ENCODE peak calls at places on chromosomes 5 and 9, in ten cellular contexts. S is sigmoid colon; I is HTR-8/SVneo; B is stimulated activated CD8-positive, alpha-beta memory T cell treated with anti-CD3 and anti-CD28 coated beads, Interleukin-15, amount 100 ng/mL, for 24 hours; N is M059J; M is HS-5; K is activated T-cell treated with anti-CD3 and anti-CD28 coated beads, Interleukin-2, amount 50 U/mL, for 72 hours; D is epithelial cell of esophagus; U is aorta; A is MCF 10A. R is an unnamed sample.

GRCh38 chr9:84694248-84694647 is 24.7 kb downstream of the NTRK2 start:
- DNase-seq in S (no peak), I (no peak), B (no peak), N (peak), M (no peak), K (no peak), D (no peak), U (no peak), A (no peak), R (no peak)

GRCh38 chr5:89733772-89734171 is 675.8 kb downstream of the CETN3 start:
- DNase-seq in S (no peak), I (no peak), B (no peak), N (no peak), M (no peak), K (no peak), D (no peak), U (no peak), A (no peak), R (no peak)

GRCh38 chr9:124349675-124350484 is 65.4 kb downstream of the PSMB7 start:
- DNase-seq in S (peak), I (no peak), B (no peak), N (no peak), M (no peak), K (no peak), D (no peak), U (peak), A (no peak), R (no peak)

GRCh38 chr5:168740821-168741213 is 161.6 kb upstream of the PANK3 start:
- DNase-seq in S (peak), I (no peak), B (no peak), N (no peak), M (no peak), K (no peak), D (no peak), U (peak), A (no peak), R (no peak)

GRCh38 chr5:12023614-12024241 is 119.5 kb upstream of the CTNND2 start:
- DNase-seq in S (no peak), I (peak), B (no peak), N (peak), M (peak), K (no peak), D (peak), U (no peak), A (peak), R (no peak)

GRCh38 chr5:100840364-100840763 is 62.7 kb downstream of the ST8SIA4 start:
- DNase-seq in S (no peak), I (no peak), B (no peak), N (peak), M (no peak), K (peak), D (peak), U (no peak), A (peak), R (peak)

GRCh38 chr9:134626576-134627416 is 14.8 kb upstream of the COL5A1 start:
- DNase-seq in S (peak), I (peak), B (no peak), N (peak), M (no peak), K (no peak), D (no peak), U (peak), A (peak), R (no peak)

GRCh38 chr5:41625571-41625970 is 115.2 kb upstream of the PLCXD3 start:
- DNase-seq in S (no peak), I (no peak), B (no peak), N (no peak), M (no peak), K (no peak), D (no peak), U (no peak), A (no peak), R (no peak)

GRCh38 chr9:107462691-107463090 is 26.9 kb downstream of the KLF4 start:
- DNase-seq in S (no peak), I (no peak), B (no peak), N (peak), M (peak), K (no peak), D (no peak), U (no peak), A (no peak), R (no peak)

GRCh38 chr5:132017316-132017715 is 5.9 kb upstream of the ACSL6 start:
- DNase-seq in S (no peak), I (no peak), B (no peak), N (no peak), M (no peak), K (no peak), D (no peak), U (no peak), A (no peak), R (no peak)

GRCh38 chr5:76790632-76791290 is 28.1 kb upstream of the F2RL1 start:
- DNase-seq in S (no peak), I (peak), B (no peak), N (peak), M (peak), K (peak), D (peak), U (peak), A (peak), R (no peak)

GRCh38 chr5:135219868-135220267 is 179.2 kb downstream of the MACROH2A1 start:
- DNase-seq in S (peak), I (no peak), B (no peak), N (no peak), M (no peak), K (no peak), D (no peak), U (no peak), A (no peak), R (no peak)

GRCh38 chr5:117761190-117761589 is 1186.6 kb upstream of the SEMA6A start:
- DNase-seq in S (no peak), I (no peak), B (no peak), N (no peak), M (no peak), K (no peak), D (no peak), U (no peak), A (no peak), R (no peak)

GRCh38 chr5:132270345-132270685 is 12.8 kb downstream of the PDLIM4 start:
- DNase-seq in S (no peak), I (no peak), B (no peak), N (no peak), M (no peak), K (no peak), D (no peak), U (peak), A (no peak), R (no peak)

GRCh38 chr5:43553381-43553780 is 3.5 kb downstream of the PAIP1 start:
- DNase-seq in S (no peak), I (no peak), B (no peak), N (no peak), M (no peak), K (no peak), D (peak), U (no peak), A (no peak), R (no peak)

GRCh38 chr5:5025774-5026406 is 114.2 kb upstream of the ADAMTS16 start:
- DNase-seq in S (no peak), I (no peak), B (no peak), N (peak), M (no peak), K (peak), D (no peak), U (no peak), A (peak), R (no peak)

GRCh38 chr9:98054376-98054951 is 2.1 kb upstream of the NANS start:
- DNase-seq in S (no peak), I (no peak), B (no peak), N (no peak), M (no peak), K (no peak), D (no peak), U (no peak), A (no peak), R (no peak)

GRCh38 chr9:99019523-99020331 is 76.0 kb downstream of the COL15A1 start:
- DNase-seq in S (no peak), I (peak), B (no peak), N (peak), M (peak), K (no peak), D (peak), U (no peak), A (peak), R (no peak)

GRCh38 chr9:93431498-93432105 is 19.9 kb upstream of the FAM120A start:
- DNase-seq in S (no peak), I (no peak), B (no peak), N (no peak), M (no peak), K (no peak), D (no peak), U (no peak), A (no peak), R (no peak)

GRCh38 chr5:120465281-120465961 is 1.3 kb downstream of the PRR16 start:
- DNase-seq in S (peak), I (peak), B (no peak), N (peak), M (no peak), K (peak), D (peak), U (peak), A (peak), R (no peak)

GRCh38 chr9:133780404-133780945 is 42.3 kb upstream of the SARDH start:
- DNase-seq in S (no peak), I (no peak), B (no peak), N (no peak), M (no peak), K (no peak), D (no peak), U (peak), A (no peak), R (no peak)

GRCh38 chr9:121023064-121023463 is 27.0 kb downstream of the C5 start:
- DNase-seq in S (no peak), I (no peak), B (no peak), N (peak), M (no peak), K (no peak), D (peak), U (no peak), A (peak), R (no peak)

GRCh38 chr9:135230386-135230765 is 142.9 kb downstream of the OLFM1 start:
- DNase-seq in S (peak), I (no peak), B (no peak), N (no peak), M (no peak), K (no peak), D (no peak), U (peak), A (no peak), R (no peak)

GRCh38 chr5:53479045-53479655 is 1.3 kb upstream of the FST start:
- DNase-seq in S (no peak), I (peak), B (no peak), N (no peak), M (no peak), K (no peak), D (peak), U (no peak), A (peak), R (no peak)

GRCh38 chr5:1893754-1894153 is 11.0 kb upstream of the IRX4 start:
- DNase-seq in S (no peak), I (no peak), B (no peak), N (no peak), M (no peak), K (no peak), D (no peak), U (peak), A (no peak), R (no peak)

GRCh38 chr5:54651482-54652076 is 134.0 kb downstream of the SNX18 start:
- DNase-seq in S (peak), I (peak), B (no peak), N (peak), M (no peak), K (no peak), D (peak), U (peak), A (peak), R (no peak)

GRCh38 chr9:2085719-2086515 is 70.8 kb downstream of the SMARCA2 start:
- DNase-seq in S (no peak), I (no peak), B (no peak), N (no peak), M (no peak), K (no peak), D (peak), U (no peak), A (no peak), R (no peak)

GRCh38 chr5:171776176-171776575 is 9.4 kb upstream of the SMIM23 start:
- DNase-seq in S (no peak), I (no peak), B (no peak), N (no peak), M (no peak), K (no peak), D (no peak), U (no peak), A (no peak), R (no peak)

GRCh38 chr9:86449246-86449645 is 95.0 kb upstream of the TUT7 start:
- DNase-seq in S (no peak), I (no peak), B (no peak), N (no peak), M (no peak), K (no peak), D (no peak), U (no peak), A (no peak), R (no peak)

GRCh38 chr5:90022002-90022710 is 387.4 kb downstream of the CETN3 start:
- DNase-seq in S (no peak), I (no peak), B (no peak), N (no peak), M (no peak), K (no peak), D (no peak), U (no peak), A (no peak), R (no peak)

R was measured in activated CD8-positive, alpha-beta T cell treated with anti-CD3 and anti-CD28 coated beads, Interleukin-2, amount 10 ng/mL, durations not matched to agents 7 days and 5 days.